ENCODE peak calls at places on chromosomes 3 and 15, in six cellular contexts. B is stimulated activated CD8-positive, alpha-beta memory T cell treated with anti-CD3 and anti-CD28 coated beads, Interleukin-4, amount 100 ng/mL, for 24 hours; W is anterior cingulate cortex; E is BJ; Y is fibroblast of lung; U is C1 segment of cervical spinal cord. C is an unnamed sample.

GRCh38 chr15:78210349-78210717 is 24.0 kb downstream of the ACSBG1 start:
- DNase-seq in B (no peak), W (no peak), E (no peak), Y (no peak), U (no peak), C (no peak)

GRCh38 chr15:86685263-86685662 is 605.6 kb downstream of the AGBL1 start:
- DNase-seq in B (no peak), W (no peak), E (no peak), Y (no peak), U (no peak), C (no peak)

GRCh38 chr3:139389552-139390368 is at the start of gene COPB2:
- DNase-seq in B (peak; percentile 98), W (peak; percentile 97), E (peak; percentile 97), Y (peak; percentile 100), U (peak; percentile 96), C (peak; percentile 98)

GRCh38 chr15:95304116-95304873 is 1026.2 kb upstream of the NR2F2 start:
- DNase-seq in B (no peak), W (no peak), E (no peak), Y (peak; percentile 96), U (no peak), C (no peak)

GRCh38 chr15:63350178-63350621 is 31.4 kb downstream of the CA12 start:
- DNase-seq in B (no peak), W (no peak), E (no peak), Y (peak; percentile 39), U (no peak), C (no peak)

GRCh38 chr3:185896565-185896964 is 41.2 kb downstream of the TRA2B start:
- DNase-seq in B (no peak), W (no peak), E (no peak), Y (no peak), U (no peak), C (no peak)

GRCh38 chr15:72685925-72686794 is at the start of the genes BBS4 and HIGD2B:
- DNase-seq in B (peak; percentile 79), W (no peak), E (peak; percentile 49), Y (peak; percentile 83), U (no peak), C (no peak)

GRCh38 chr15:25052191-25052999 is 97.6 kb downstream of the SNRPN start:
- DNase-seq in B (no peak), W (no peak), E (no peak), Y (no peak), U (no peak), C (no peak)

GRCh38 chr15:39855400-39855799 is 64.7 kb downstream of the GPR176 start:
- DNase-seq in B (no peak), W (no peak), E (no peak), Y (peak; percentile 40), U (no peak), C (no peak)

C was measured in NCI-H774.